ENCODE peak calls at places on chromosomes 4 and X, in six cellular contexts. One of them, this sample, is unnamed.

GRCh38 chrX:16838202-16839066 is 31.7 kb downstream of the RBBP7 start:
- DNase-seq in A172: peak
- DNase-seq in AG08395: peak
- DNase-seq in mesendoderm: peak
- DNase-seq in Ammon's horn: no peak
- DNase-seq in AML-193: no peak
- DNase-seq in this sample: peak

GRCh38 chr4:147737623-147738022 is 5.7 kb downstream of the ARHGAP10 start:
- DNase-seq in A172: no peak
- DNase-seq in AG08395: no peak
- DNase-seq in mesendoderm: peak
- DNase-seq in Ammon's horn: no peak
- DNase-seq in AML-193: no peak
- DNase-seq in this sample: no peak

GRCh38 chr4:186012071-186012470 is 56.9 kb upstream of the TLR3 start:
- DNase-seq in A172: no peak
- DNase-seq in AG08395: no peak
- DNase-seq in mesendoderm: no peak
- DNase-seq in Ammon's horn: no peak
- DNase-seq in AML-193: no peak
- DNase-seq in this sample: no peak

GRCh38 chr4:153676984-153677383 is 7.1 kb upstream of the TLR2 start:
- DNase-seq in A172: peak
- DNase-seq in AG08395: peak
- DNase-seq in mesendoderm: no peak
- DNase-seq in Ammon's horn: no peak
- DNase-seq in AML-193: no peak
- DNase-seq in this sample: no peak

GRCh38 chr4:7910721-7911015 is 29.0 kb downstream of the AFAP1 start:
- DNase-seq in A172: no peak
- DNase-seq in AG08395: no peak
- DNase-seq in mesendoderm: no peak
- DNase-seq in Ammon's horn: no peak
- DNase-seq in AML-193: no peak
- DNase-seq in this sample: no peak

GRCh38 chrX:39261446-39262147 is 460.3 kb downstream of the MID1IP1 start:
- DNase-seq in A172: peak
- DNase-seq in AG08395: peak
- DNase-seq in mesendoderm: peak
- DNase-seq in Ammon's horn: peak
- DNase-seq in AML-193: peak
- DNase-seq in this sample: peak

GRCh38 chr4:2291705-2292651 is 30.1 kb upstream of the MXD4 start:
- DNase-seq in A172: no peak
- DNase-seq in AG08395: peak
- DNase-seq in mesendoderm: no peak
- DNase-seq in Ammon's horn: no peak
- DNase-seq in AML-193: no peak
- DNase-seq in this sample: no peak

GRCh38 chrX:85994787-85995186 is 52.6 kb downstream of the CHM start:
- DNase-seq in A172: no peak
- DNase-seq in AG08395: no peak
- DNase-seq in mesendoderm: no peak
- DNase-seq in Ammon's horn: no peak
- DNase-seq in AML-193: no peak
- DNase-seq in this sample: no peak

GRCh38 chr4:119517361-119518229 is 111.0 kb downstream of the PDE5A start:
- DNase-seq in A172: peak
- DNase-seq in AG08395: peak
- DNase-seq in mesendoderm: no peak
- DNase-seq in Ammon's horn: no peak
- DNase-seq in AML-193: no peak
- DNase-seq in this sample: no peak

GRCh38 chr4:156971168-156971601 is 414 bp downstream of the PDGFC start:
- DNase-seq in A172: no peak
- DNase-seq in AG08395: no peak
- DNase-seq in mesendoderm: no peak
- DNase-seq in Ammon's horn: peak
- DNase-seq in AML-193: no peak
- DNase-seq in this sample: no peak

GRCh38 chrX:153491351-153492152 is 3.2 kb upstream of the BGN start:
- DNase-seq in A172: no peak
- DNase-seq in AG08395: no peak
- DNase-seq in mesendoderm: no peak
- DNase-seq in Ammon's horn: no peak
- DNase-seq in AML-193: no peak
- DNase-seq in this sample: no peak

GRCh38 chrX:48854898-48855297 is 19.5 kb upstream of the PCSK1N start:
- DNase-seq in A172: peak
- DNase-seq in AG08395: no peak
- DNase-seq in mesendoderm: peak
- DNase-seq in Ammon's horn: no peak
- DNase-seq in AML-193: no peak
- DNase-seq in this sample: no peak

GRCh38 chrX:2627272-2627867 is 63.7 kb upstream of the CD99 start:
- DNase-seq in A172: peak
- DNase-seq in AG08395: peak
- DNase-seq in mesendoderm: peak
- DNase-seq in Ammon's horn: no peak
- DNase-seq in AML-193: no peak
- DNase-seq in this sample: no peak

GRCh38 chrX:66017659-66018170 is 22.2 kb downstream of the VSIG4 start:
- DNase-seq in A172: no peak
- DNase-seq in AG08395: no peak
- DNase-seq in mesendoderm: peak
- DNase-seq in Ammon's horn: no peak
- DNase-seq in AML-193: no peak
- DNase-seq in this sample: no peak

GRCh38 chrX:135605906-135606305 is 85.4 kb downstream of the INTS6L start:
- DNase-seq in A172: no peak
- DNase-seq in AG08395: no peak
- DNase-seq in mesendoderm: no peak
- DNase-seq in Ammon's horn: no peak
- DNase-seq in AML-193: no peak
- DNase-seq in this sample: peak

GRCh38 chrX:39654952-39655351 is 442.8 kb downstream of the BCOR start:
- DNase-seq in A172: no peak
- DNase-seq in AG08395: no peak
- DNase-seq in mesendoderm: no peak
- DNase-seq in Ammon's horn: no peak
- DNase-seq in AML-193: no peak
- DNase-seq in this sample: no peak

GRCh38 chr4:105060628-105061027 is 86.0 kb upstream of the TET2 start:
- DNase-seq in A172: peak
- DNase-seq in AG08395: no peak
- DNase-seq in mesendoderm: peak
- DNase-seq in Ammon's horn: peak
- DNase-seq in AML-193: peak
- DNase-seq in this sample: no peak

This sample was measured in G401.